ENCODE peak calls at places on chromosomes 7 and 10, in nine cellular contexts. One of them, this sample, is unnamed.

GRCh38 chr10:11473128-11473760 is 138.2 kb downstream of the USP6NL start:
- DNase-seq in MCF 10A: no peak
- DNase-seq in KBM-7: no peak
- DNase-seq in HFF-Myc: no peak
- DNase-seq in left cardiac atrium: no peak
- DNase-seq in stromal cell of bone marrow: no peak
- DNase-seq in COLO829: no peak
- DNase-seq in tibial nerve: no peak
- DNase-seq in NCI-H460: no peak
- DNase-seq in this sample: no peak

GRCh38 chr7:2383543-2384274 is 19.7 kb upstream of the CHST12 start:
- DNase-seq in MCF 10A: no peak
- DNase-seq in KBM-7: no peak
- DNase-seq in HFF-Myc: no peak
- DNase-seq in left cardiac atrium: no peak
- DNase-seq in stromal cell of bone marrow: no peak
- DNase-seq in COLO829: no peak
- DNase-seq in tibial nerve: no peak
- DNase-seq in NCI-H460: no peak
- DNase-seq in this sample: no peak

GRCh38 chr7:143325215-143325614 is 9.3 kb downstream of the CLCN1 start:
- DNase-seq in MCF 10A: no peak
- DNase-seq in KBM-7: no peak
- DNase-seq in HFF-Myc: no peak
- DNase-seq in left cardiac atrium: no peak
- DNase-seq in stromal cell of bone marrow: no peak
- DNase-seq in COLO829: no peak
- DNase-seq in tibial nerve: no peak
- DNase-seq in NCI-H460: no peak
- DNase-seq in this sample: no peak

GRCh38 chr10:11895108-11895466 is 71.9 kb downstream of the PROSER2 start:
- DNase-seq in MCF 10A: no peak
- DNase-seq in KBM-7: no peak
- DNase-seq in HFF-Myc: no peak
- DNase-seq in left cardiac atrium: no peak
- DNase-seq in stromal cell of bone marrow: no peak
- DNase-seq in COLO829: no peak
- DNase-seq in tibial nerve: no peak
- DNase-seq in NCI-H460: no peak
- DNase-seq in this sample: no peak

GRCh38 chr10:52818019-52818418 is 45.4 kb upstream of the MBL2 start:
- DNase-seq in MCF 10A: peak; percentile 80
- DNase-seq in KBM-7: peak; percentile 42
- DNase-seq in HFF-Myc: peak; percentile 31
- DNase-seq in left cardiac atrium: no peak
- DNase-seq in stromal cell of bone marrow: peak; percentile 13
- DNase-seq in COLO829: no peak
- DNase-seq in tibial nerve: no peak
- DNase-seq in NCI-H460: peak; percentile 43
- DNase-seq in this sample: peak; percentile 62

GRCh38 chr10:124288928-124289921 is 129.5 kb downstream of the OAT start:
- DNase-seq in MCF 10A: no peak
- DNase-seq in KBM-7: no peak
- DNase-seq in HFF-Myc: no peak
- DNase-seq in left cardiac atrium: no peak
- DNase-seq in stromal cell of bone marrow: no peak
- DNase-seq in COLO829: no peak
- DNase-seq in tibial nerve: no peak
- DNase-seq in NCI-H460: no peak
- DNase-seq in this sample: no peak

GRCh38 chr7:44965441-44965903 is 13.3 kb downstream of the MYO1G start:
- DNase-seq in MCF 10A: no peak
- DNase-seq in KBM-7: no peak
- DNase-seq in HFF-Myc: no peak
- DNase-seq in left cardiac atrium: peak; percentile 22
- DNase-seq in stromal cell of bone marrow: no peak
- DNase-seq in COLO829: no peak
- DNase-seq in tibial nerve: no peak
- DNase-seq in NCI-H460: no peak
- DNase-seq in this sample: no peak

GRCh38 chr7:148037049-148037448 is 553.5 kb upstream of the C7orf33 start:
- DNase-seq in MCF 10A: no peak
- DNase-seq in KBM-7: peak; percentile 27
- DNase-seq in HFF-Myc: no peak
- DNase-seq in left cardiac atrium: no peak
- DNase-seq in stromal cell of bone marrow: no peak
- DNase-seq in COLO829: no peak
- DNase-seq in tibial nerve: no peak
- DNase-seq in NCI-H460: no peak
- DNase-seq in this sample: no peak

GRCh38 chr7:5677538-5678294 is 103.7 kb downstream of the RNF216 start:
- DNase-seq in MCF 10A: peak; percentile 76
- DNase-seq in KBM-7: peak; percentile 72
- DNase-seq in HFF-Myc: no peak
- DNase-seq in left cardiac atrium: peak; percentile 72
- DNase-seq in stromal cell of bone marrow: no peak
- DNase-seq in COLO829: peak; percentile 56
- DNase-seq in tibial nerve: peak; percentile 45
- DNase-seq in NCI-H460: peak; percentile 52
- DNase-seq in this sample: no peak

GRCh38 chr7:55441002-55441401 is 75.9 kb downstream of the LANCL2 start:
- DNase-seq in MCF 10A: no peak
- DNase-seq in KBM-7: no peak
- DNase-seq in HFF-Myc: no peak
- DNase-seq in left cardiac atrium: no peak
- DNase-seq in stromal cell of bone marrow: no peak
- DNase-seq in COLO829: no peak
- DNase-seq in tibial nerve: no peak
- DNase-seq in NCI-H460: no peak
- DNase-seq in this sample: no peak

GRCh38 chr7:47435889-47436312 is 146.0 kb downstream of the TNS3 start:
- DNase-seq in MCF 10A: peak; percentile 65
- DNase-seq in KBM-7: peak; percentile 49
- DNase-seq in HFF-Myc: peak; percentile 31
- DNase-seq in left cardiac atrium: peak; percentile 72
- DNase-seq in stromal cell of bone marrow: peak; percentile 73
- DNase-seq in COLO829: peak; percentile 88
- DNase-seq in tibial nerve: peak; percentile 69
- DNase-seq in NCI-H460: peak; percentile 92
- DNase-seq in this sample: no peak

GRCh38 chr7:3559178-3559765 is 258.2 kb downstream of the SDK1 start:
- DNase-seq in MCF 10A: peak; percentile 95
- DNase-seq in KBM-7: no peak
- DNase-seq in HFF-Myc: no peak
- DNase-seq in left cardiac atrium: no peak
- DNase-seq in stromal cell of bone marrow: peak; percentile 82
- DNase-seq in COLO829: no peak
- DNase-seq in tibial nerve: no peak
- DNase-seq in NCI-H460: peak; percentile 21
- DNase-seq in this sample: peak; percentile 48

GRCh38 chr10:31467791-31468535 is 148.9 kb downstream of the ZEB1 start:
- DNase-seq in MCF 10A: peak; percentile 51
- DNase-seq in KBM-7: peak; percentile 7
- DNase-seq in HFF-Myc: no peak
- DNase-seq in left cardiac atrium: no peak
- DNase-seq in stromal cell of bone marrow: no peak
- DNase-seq in COLO829: no peak
- DNase-seq in tibial nerve: no peak
- DNase-seq in NCI-H460: no peak
- DNase-seq in this sample: no peak